ENCODE peak calls at places on chromosomes 1 and 21, in six cellular contexts. One of them, this sample, is unnamed.
A peak's percentile ranks its signal among the peaks of the same experiment; 100 is the strongest.

GRCh38 chr21:32702702-32703101 is 25.1 kb downstream of the SYNJ1 start:
- DNase-seq in OCI-LY7: no peak
- DNase-seq in stimulated activated CD8-positive, alpha-beta memory T cell treated with anti-CD3 and anti-CD28 coated beads, Interleukin-15, amount 100 ng/mL, for 1 hour: no peak
- DNase-seq in activated CD4-positive, alpha-beta T cell treated with anti-CD3 and anti-CD28 coated beads for 1 hour: no peak
- DNase-seq in choroid plexus epithelial cell: peak; percentile 62
- DNase-seq in WTC11: no peak
- DNase-seq in this sample: peak; percentile 71

GRCh38 chr1:181077576-181078242 is 10.8 kb upstream of the IER5 start:
- DNase-seq in WTC11: no peak
- DNase-seq in OCI-LY7: no peak
- DNase-seq in stimulated activated CD8-positive, alpha-beta memory T cell treated with anti-CD3 and anti-CD28 coated beads, Interleukin-15, amount 100 ng/mL, for 1 hour: no peak
- DNase-seq in choroid plexus epithelial cell: peak; percentile 63
- DNase-seq in activated CD4-positive, alpha-beta T cell treated with anti-CD3 and anti-CD28 coated beads for 1 hour: no peak
- DNase-seq in this sample: no peak

GRCh38 chr21:33031562-33031961 is 5.8 kb downstream of the OLIG2 start:
- DNase-seq in activated CD4-positive, alpha-beta T cell treated with anti-CD3 and anti-CD28 coated beads for 1 hour: no peak
- DNase-seq in stimulated activated CD8-positive, alpha-beta memory T cell treated with anti-CD3 and anti-CD28 coated beads, Interleukin-15, amount 100 ng/mL, for 1 hour: no peak
- DNase-seq in choroid plexus epithelial cell: no peak
- DNase-seq in OCI-LY7: no peak
- DNase-seq in WTC11: no peak
- DNase-seq in this sample: no peak

GRCh38 chr1:202165267-202165941 is 5.0 kb upstream of the PTPN7 start:
- DNase-seq in activated CD4-positive, alpha-beta T cell treated with anti-CD3 and anti-CD28 coated beads for 1 hour: peak; percentile 19
- DNase-seq in stimulated activated CD8-positive, alpha-beta memory T cell treated with anti-CD3 and anti-CD28 coated beads, Interleukin-15, amount 100 ng/mL, for 1 hour: no peak
- DNase-seq in WTC11: no peak
- DNase-seq in choroid plexus epithelial cell: no peak
- DNase-seq in OCI-LY7: no peak
- DNase-seq in this sample: no peak

GRCh38 chr1:43034778-43035177 is 76.1 kb upstream of the SLC2A1 start:
- DNase-seq in stimulated activated CD8-positive, alpha-beta memory T cell treated with anti-CD3 and anti-CD28 coated beads, Interleukin-15, amount 100 ng/mL, for 1 hour: no peak
- DNase-seq in OCI-LY7: no peak
- DNase-seq in activated CD4-positive, alpha-beta T cell treated with anti-CD3 and anti-CD28 coated beads for 1 hour: no peak
- DNase-seq in choroid plexus epithelial cell: no peak
- DNase-seq in WTC11: no peak
- DNase-seq in this sample: no peak

GRCh38 chr1:21539933-21540332 is 30.7 kb downstream of the ALPL start:
- DNase-seq in WTC11: peak; percentile 79
- DNase-seq in OCI-LY7: no peak
- DNase-seq in activated CD4-positive, alpha-beta T cell treated with anti-CD3 and anti-CD28 coated beads for 1 hour: no peak
- DNase-seq in choroid plexus epithelial cell: peak; percentile 26
- DNase-seq in stimulated activated CD8-positive, alpha-beta memory T cell treated with anti-CD3 and anti-CD28 coated beads, Interleukin-15, amount 100 ng/mL, for 1 hour: no peak
- DNase-seq in this sample: peak; percentile 32

GRCh38 chr1:12485231-12486172 is 132.5 kb downstream of the DHRS3 start:
- DNase-seq in WTC11: no peak
- DNase-seq in choroid plexus epithelial cell: peak; percentile 46
- DNase-seq in stimulated activated CD8-positive, alpha-beta memory T cell treated with anti-CD3 and anti-CD28 coated beads, Interleukin-15, amount 100 ng/mL, for 1 hour: no peak
- DNase-seq in activated CD4-positive, alpha-beta T cell treated with anti-CD3 and anti-CD28 coated beads for 1 hour: no peak
- DNase-seq in OCI-LY7: no peak
- DNase-seq in this sample: no peak

GRCh38 chr21:16587671-16588379 is 858.0 kb downstream of the USP25 start:
- DNase-seq in WTC11: no peak
- DNase-seq in OCI-LY7: no peak
- DNase-seq in activated CD4-positive, alpha-beta T cell treated with anti-CD3 and anti-CD28 coated beads for 1 hour: no peak
- DNase-seq in choroid plexus epithelial cell: peak; percentile 88
- DNase-seq in stimulated activated CD8-positive, alpha-beta memory T cell treated with anti-CD3 and anti-CD28 coated beads, Interleukin-15, amount 100 ng/mL, for 1 hour: no peak
- DNase-seq in this sample: peak; percentile 89

GRCh38 chr1:218546314-218546713 is 201.2 kb downstream of the TGFB2 start:
- DNase-seq in choroid plexus epithelial cell: peak; percentile 80
- DNase-seq in stimulated activated CD8-positive, alpha-beta memory T cell treated with anti-CD3 and anti-CD28 coated beads, Interleukin-15, amount 100 ng/mL, for 1 hour: no peak
- DNase-seq in activated CD4-positive, alpha-beta T cell treated with anti-CD3 and anti-CD28 coated beads for 1 hour: no peak
- DNase-seq in WTC11: no peak
- DNase-seq in OCI-LY7: no peak
- DNase-seq in this sample: peak; percentile 38

GRCh38 chr1:9275567-9276034 is 17.1 kb upstream of the SPSB1 start:
- DNase-seq in choroid plexus epithelial cell: peak; percentile 81
- DNase-seq in activated CD4-positive, alpha-beta T cell treated with anti-CD3 and anti-CD28 coated beads for 1 hour: peak; percentile 59
- DNase-seq in stimulated activated CD8-positive, alpha-beta memory T cell treated with anti-CD3 and anti-CD28 coated beads, Interleukin-15, amount 100 ng/mL, for 1 hour: peak; percentile 52
- DNase-seq in WTC11: no peak
- DNase-seq in OCI-LY7: peak; percentile 34
- DNase-seq in this sample: peak; percentile 92

GRCh38 chr1:22602060-22602740 is 34.2 kb upstream of the C1QA start:
- DNase-seq in choroid plexus epithelial cell: no peak
- DNase-seq in activated CD4-positive, alpha-beta T cell treated with anti-CD3 and anti-CD28 coated beads for 1 hour: no peak
- DNase-seq in OCI-LY7: no peak
- DNase-seq in WTC11: no peak
- DNase-seq in stimulated activated CD8-positive, alpha-beta memory T cell treated with anti-CD3 and anti-CD28 coated beads, Interleukin-15, amount 100 ng/mL, for 1 hour: no peak
- DNase-seq in this sample: no peak